ENCODE peak calls at places on chromosomes 6 and 20, in five cellular contexts. A, S, V, U and C are unnamed samples.
A peak's percentile ranks its signal among the peaks of the same experiment; 100 is the strongest.

GRCh38 chr6:85169189-85169588 is 280.7 kb upstream of the NT5E start:
- DNase-seq in A (no peak), S (no peak), V (no peak), U (peak; percentile 60), C (no peak)

GRCh38 chr20:57385940-57386339 is 5.3 kb upstream of the RBM38 start:
- DNase-seq in A (no peak), S (no peak), V (no peak), U (no peak), C (no peak)

GRCh38 chr6:85449818-85450577 is at the start of gene NT5E:
- DNase-seq in A (peak; percentile 70), S (peak; percentile 71), V (no peak), U (peak; percentile 26), C (no peak)

GRCh38 chr20:38599410-38599882 is 2.2 kb upstream of the ARHGAP40 start:
- DNase-seq in A (no peak), S (no peak), V (no peak), U (no peak), C (no peak)

GRCh38 chr6:57220083-57220703 is 1.9 kb downstream of the RAB23 start:
- DNase-seq in A (no peak), S (no peak), V (no peak), U (no peak), C (no peak)

GRCh38 chr20:51628533-51629398 is 86.2 kb upstream of the NFATC2 start:
- DNase-seq in A (no peak), S (no peak), V (no peak), U (no peak), C (no peak)

GRCh38 chr20:35129647-35130069 is 17.5 kb downstream of the EDEM2 start:
- DNase-seq in A (no peak), S (no peak), V (no peak), U (peak; percentile 30), C (no peak)

GRCh38 chr20:36281785-36282380 is 24.3 kb upstream of the DLGAP4 start:
- DNase-seq in A (no peak), S (no peak), V (no peak), U (no peak), C (no peak)

GRCh38 chr6:43510827-43511163 is 649 bp upstream of the LRRC73 start:
- DNase-seq in A (no peak), S (no peak), V (no peak), U (no peak), C (no peak)

GRCh38 chr20:59817846-59818245 is 115.6 kb downstream of the SYCP2 start:
- DNase-seq in A (no peak), S (no peak), V (no peak), U (no peak), C (peak; percentile 37)

GRCh38 chr6:132892929-132893771 is 78.8 kb downstream of the RPS12 start:
- DNase-seq in A (no peak), S (no peak), V (no peak), U (no peak), C (no peak)

GRCh38 chr6:140153703-140154102 is 779.3 kb upstream of the CITED2 start:
- DNase-seq in A (no peak), S (no peak), V (no peak), U (no peak), C (no peak)

GRCh38 chr20:35702051-35702823 is 3.0 kb downstream of the ROMO1 start:
- DNase-seq in A (no peak), S (no peak), V (no peak), U (no peak), C (peak; percentile 60)

GRCh38 chr6:159760602-159761057 is 1.2 kb upstream of the ACAT2 start:
- DNase-seq in A (no peak), S (no peak), V (no peak), U (no peak), C (no peak)